ENCODE peak calls at places on chromosomes 11 and 22, in six cellular contexts. K is thyroid gland, I is uterus, F is IMR-90, D is heart left ventricle, R is adrenal gland. L is an unnamed sample. For H3K9me3, the result is how much of the 10 kb centered on the place peaks cover.

GRCh38 chr22:23763579-23764331 is 965 bp downstream of the C22orf15 start:
- DNase-seq in K (no peak), I (no peak), F (no peak), D (no peak), R (no peak), L (no peak)

GRCh38 chr11:117511981-117512448 is 184.4 kb downstream of the CEP164 start:
- DNase-seq in K (no peak), I (no peak), F (no peak), D (no peak), R (no peak), L (no peak)

GRCh38 chr11:86089659-86090058 is 20.8 kb upstream of the PICALM start:
- DNase-seq in K (no peak), I (no peak), F (no peak), D (no peak), R (no peak), L (no peak)

GRCh38 chr11:68031136-68031459 is 617 bp downstream of the NDUFS8 start:
- DNase-seq in K (peak), I (peak), F (no peak), D (no peak), R (peak), L (no peak)

GRCh38 chr11:119363874-119364590 is 17.5 kb downstream of the USP2 start:
- DNase-seq in K (peak), I (peak), F (no peak), D (peak), R (no peak), L (peak)

GRCh38 chr22:25390297-25391240 is 171.1 kb downstream of the CRYBB2 start:
- DNase-seq in K (peak), I (no peak), F (no peak), D (peak), R (no peak), L (no peak)

GRCh38 chr11:23755769-23756168 is 741.1 kb upstream of the LUZP2 start:
- DNase-seq in K (no peak), I (no peak), F (no peak), D (no peak), R (no peak), L (no peak)

GRCh38 chr11:6233984-6234313 is 487 bp downstream of the FHIP1B start:
- DNase-seq in K (peak), I (no peak), F (no peak), D (no peak), R (no peak), L (peak)

GRCh38 chr11:46918087-46918751 is at the start of gene LRP4:
- DNase-seq in K (peak), I (peak), F (no peak), D (peak), R (no peak), L (no peak)

GRCh38 chr11:47918882-47919495 is 61.4 kb upstream of the PTPRJ start:
- DNase-seq in K (peak), I (no peak), F (peak), D (no peak), R (no peak), L (no peak)

GRCh38 chr11:6022954-6023353 is 7.6 kb downstream of the OR56A1 start:
- DNase-seq in K (no peak), I (no peak), F (peak), D (no peak), R (no peak), L (peak)

GRCh38 chr11:66546966-66547661 is 411 bp downstream of the ACTN3 start:
- DNase-seq in K (no peak), I (no peak), F (no peak), D (no peak), R (no peak), L (no peak)

GRCh38 chr11:66548041-66548440 is 1.3 kb downstream of the ACTN3 start:
- DNase-seq in K (no peak), I (no peak), F (no peak), D (no peak), R (no peak), L (no peak)

GRCh38 chr11:66546368-66546965 is at the start of gene ACTN3:
- DNase-seq in K (peak), I (peak), F (no peak), D (peak), R (no peak), L (peak)

GRCh38 chr11:66547662-66548009 is 933 bp downstream of the ACTN3 start:
- DNase-seq in K (no peak), I (no peak), F (no peak), D (no peak), R (no peak), L (no peak)

DNA sequence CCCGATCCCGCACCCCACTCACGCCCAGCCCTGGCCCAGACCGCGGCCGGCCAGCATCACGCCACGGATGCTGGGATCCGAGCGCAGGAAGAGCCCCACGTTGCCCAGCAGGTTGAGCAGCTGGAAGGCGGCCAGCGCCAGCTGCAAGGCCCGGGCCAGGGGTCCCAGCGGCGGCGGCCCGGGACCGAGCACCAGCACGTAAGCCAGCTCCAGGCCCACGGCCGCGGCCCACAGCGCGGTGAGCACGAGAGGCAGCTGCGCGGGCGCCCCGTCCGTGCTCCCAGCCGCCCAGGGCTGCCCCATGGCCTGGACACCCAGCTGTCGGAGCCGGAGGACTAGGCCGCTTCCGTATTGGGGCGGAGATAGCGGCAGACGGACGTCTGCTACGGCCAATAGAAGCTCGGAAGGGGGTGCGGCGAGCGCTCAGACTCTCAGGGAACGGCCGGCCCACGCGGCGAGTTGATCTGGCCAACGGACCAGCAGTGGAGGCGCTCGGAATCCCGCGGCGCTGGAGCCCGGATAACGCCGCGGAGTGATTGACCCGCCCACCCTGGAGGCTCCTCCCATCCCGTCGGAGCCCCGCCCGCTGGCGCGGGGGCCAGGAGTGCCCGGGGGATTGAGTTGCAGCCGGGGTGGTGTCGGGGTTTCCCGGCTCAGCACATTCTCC is at the start of gene ZDHHC24:
- DNase-seq in K (peak), I (peak), F (peak), D (peak), R (peak), L (peak)
- TF ChIP-seq POLR2A in K (no peak), I (peak), F (peak), D (peak), R (peak), L (no peak)

DNA sequence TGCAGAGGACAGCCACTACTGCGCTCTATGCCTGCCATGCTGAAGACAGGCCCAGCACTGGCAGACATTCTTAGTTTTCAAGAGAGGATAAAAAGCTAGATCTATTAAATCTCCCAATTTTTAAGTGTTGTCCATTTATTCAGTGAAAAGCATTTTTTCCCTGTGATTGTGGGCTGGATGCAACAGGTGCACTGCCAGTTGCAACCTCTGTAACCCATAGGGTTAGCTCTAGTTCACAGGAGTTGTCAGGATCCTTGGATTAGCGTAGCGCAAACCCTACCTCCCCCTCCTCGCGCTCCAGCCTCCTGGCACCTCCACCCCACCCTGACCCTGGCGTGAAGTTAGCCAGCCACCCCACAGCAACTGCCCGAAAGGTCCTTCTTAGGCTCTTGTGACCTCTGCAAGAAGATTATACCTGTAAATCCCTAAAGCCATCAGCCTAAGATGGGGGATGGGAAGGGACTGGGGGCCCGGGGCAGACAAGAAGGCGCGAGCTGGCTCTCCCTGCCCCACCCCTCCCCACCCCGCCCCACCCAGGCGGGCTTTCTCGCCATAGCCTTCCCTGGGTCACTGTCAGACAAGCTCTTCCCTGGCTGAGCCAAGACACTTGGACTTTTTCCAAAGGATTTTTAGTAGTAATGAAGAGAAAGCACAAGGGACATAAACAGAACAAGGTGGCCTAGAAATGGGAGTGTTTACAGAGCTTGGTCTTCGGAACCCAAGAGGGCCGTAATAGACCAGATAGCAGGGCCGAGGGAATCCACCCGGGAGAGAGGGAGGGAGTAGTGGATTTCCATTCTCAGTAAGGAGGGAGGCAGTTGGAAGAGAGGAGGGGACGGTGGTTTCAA is 31.0 kb downstream of the EIF3F start:
- DNase-seq in K (peak), I (no peak), F (no peak), D (no peak), R (peak), L (peak)
- H3K4me3 ChIP-seq in K (no peak), I (peak), F (peak), D (peak), R (no peak), L (peak)

GRCh38 chr22:48456449-48456848 is 1371.2 kb downstream of the BRD1 start:
- DNase-seq in K (no peak), I (no peak), F (no peak), D (no peak), R (no peak), L (no peak)

GRCh38 chr22:48464246-48464645 is 1363.4 kb downstream of the BRD1 start:
- DNase-seq in K (no peak), I (no peak), F (no peak), D (no peak), R (no peak), L (no peak)

GRCh38 chr22:48459259-48459658 is 1368.4 kb downstream of the BRD1 start:
- DNase-seq in K (no peak), I (no peak), F (no peak), D (no peak), R (no peak), L (no peak)

GRCh38 chr22:48459859-48460823 is 1367.5 kb downstream of the BRD1 start:
- DNase-seq in K (no peak), I (no peak), F (no peak), D (no peak), R (no peak), L (no peak)
- H3K9me3 ChIP-seq in K (under half), I (under half), F (under half), D (under half), R (under half), L (under half)

GRCh38 chr11:64925536-64926449 is 1.3 kb downstream of the PPP2R5B start:
- DNase-seq in K (peak), I (peak), F (no peak), D (no peak), R (no peak), L (no peak)

GRCh38 chr11:64924910-64925284 is 408 bp downstream of the PPP2R5B start:
- DNase-seq in K (peak), I (no peak), F (no peak), D (no peak), R (no peak), L (no peak)

GRCh38 chr11:64923151-64923661 is 1.3 kb upstream of the PPP2R5B start:
- DNase-seq in K (no peak), I (peak), F (no peak), D (no peak), R (no peak), L (no peak)

GRCh38 chr11:64926689-64927088 is 2.2 kb downstream of the PPP2R5B start:
- DNase-seq in K (no peak), I (peak), F (no peak), D (no peak), R (no peak), L (no peak)

DNA sequence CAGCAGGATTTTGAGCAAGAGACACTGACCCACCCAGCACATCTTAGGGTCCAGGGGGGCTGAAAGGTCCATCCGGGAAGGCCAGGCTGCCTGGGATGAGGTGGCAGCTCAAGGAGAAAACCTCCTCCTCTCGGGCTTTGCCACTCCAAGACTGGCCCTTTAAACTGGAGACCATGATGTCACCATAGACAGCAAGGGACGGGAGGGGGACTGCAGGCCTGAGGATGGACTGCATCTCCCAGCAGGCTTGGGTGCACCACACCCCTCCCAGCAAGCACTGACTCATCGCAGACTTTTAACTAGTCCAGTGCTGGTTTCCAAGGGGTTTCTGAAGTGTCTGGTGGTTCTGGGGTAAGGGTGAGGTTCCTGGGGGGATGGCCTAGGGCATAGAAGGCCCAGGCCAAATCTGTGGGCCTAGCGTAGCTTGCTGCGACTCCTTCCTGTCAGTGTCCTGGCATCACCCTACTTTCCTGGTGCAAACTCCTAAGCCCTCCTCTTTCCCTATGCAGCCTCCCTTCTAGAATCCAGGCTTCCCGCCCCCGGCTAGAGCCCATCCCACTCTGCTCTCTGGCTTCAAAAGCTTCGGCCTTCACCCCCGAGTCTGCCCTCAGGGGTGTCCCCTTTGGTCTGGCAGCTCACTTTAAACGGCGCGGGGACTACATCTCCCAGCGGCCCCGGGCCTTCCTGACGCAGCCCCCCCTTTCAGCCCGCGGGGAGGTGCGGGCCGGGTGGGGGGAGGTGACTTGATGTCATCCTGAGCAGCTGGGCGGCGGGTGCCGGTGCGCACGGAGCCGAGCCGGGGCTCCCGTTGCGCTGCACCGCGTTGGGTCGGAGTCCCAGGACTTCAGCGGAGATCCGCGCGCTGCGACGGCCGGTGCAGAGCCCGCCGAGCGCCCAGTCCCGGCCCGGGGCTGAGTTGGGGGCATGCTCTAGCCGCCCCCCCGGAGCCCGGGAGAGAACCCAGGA is at the start of gene PPP2R5B:
- DNase-seq in K (peak), I (peak), F (peak), D (peak), R (peak), L (peak)
- TF ChIP-seq POLR2A in K (no peak), I (peak), F (peak), D (peak), R (peak), L (no peak)

GRCh38 chr11:37532271-37532670 is 934.2 kb upstream of the RAG2 start:
- DNase-seq in K (no peak), I (no peak), F (no peak), D (no peak), R (no peak), L (no peak)
- H3K4me3 ChIP-seq in K (no peak), I (no peak), F (no peak), D (no peak), R (no peak), L (no peak)

GRCh38 chr11:56948991-56949390 is 39.7 kb upstream of the OR5AK2 start:
- DNase-seq in K (no peak), I (no peak), F (no peak), D (no peak), R (no peak), L (no peak)
- H3K9me3 ChIP-seq in K (under half), I (under half), F (under half), D (under half), R (under half), L (under half)

DNA sequence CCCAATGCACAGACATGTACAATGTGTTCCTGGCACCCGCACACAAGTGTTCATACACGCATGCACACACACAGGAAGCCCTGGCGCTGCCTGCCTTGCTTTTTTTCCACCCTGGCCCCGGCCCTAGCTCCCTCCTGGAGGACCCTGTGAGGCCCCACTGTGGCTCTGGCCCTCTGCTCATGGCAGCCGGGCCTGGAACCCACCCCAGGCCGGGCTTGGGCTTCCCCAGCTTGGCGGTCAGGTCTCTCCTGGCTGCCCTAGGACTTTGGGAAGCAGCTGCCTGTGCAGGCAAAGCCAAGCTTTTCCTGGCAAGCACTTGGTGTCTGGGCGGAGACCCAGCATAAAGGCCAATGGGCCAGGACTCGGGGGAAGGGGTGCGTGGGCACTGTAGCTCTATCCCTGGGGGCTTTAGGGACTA is 30.5 kb downstream of the CD82 start:
- DNase-seq in K (peak), I (peak), F (no peak), D (peak), R (peak), L (peak)
- TF ChIP-seq POLR2A in K (no peak), I (no peak), F (no peak), D (no peak), R (no peak), L (no peak)